ENCODE peak calls at places on chromosome 9, in five cellular contexts. O is A549, B is brain microvascular endothelial cell, Q is PC-9, G is ovary. Z is an unnamed sample.

GRCh38 chr9:99108131-99108530 is 3.2 kb downstream of the TGFBR1 start:
- DNase-seq in B (no peak), G (no peak), Q (no peak), O (no peak), Z (no peak)

GRCh38 chr9:133572821-133573361 is 36.3 kb downstream of the FAM163B start:
- DNase-seq in B (no peak), Q (no peak), O (no peak), G (no peak), Z (no peak)

GRCh38 chr9:69307446-69308216 is 17.4 kb upstream of the ENTREP1 start:
- DNase-seq in Q (no peak), B (peak; percentile 68), G (no peak), O (no peak), Z (no peak)

GRCh38 chr9:4741365-4742031 is 496 bp upstream of the AK3 start:
- DNase-seq in B (no peak), G (no peak), O (peak; percentile 32), Q (peak; percentile 7), Z (no peak)

GRCh38 chr9:6055213-6055612 is 39.8 kb upstream of the RANBP6 start:
- DNase-seq in O (peak; percentile 49), B (peak; percentile 67), Q (peak; percentile 44), G (no peak), Z (peak; percentile 65)

GRCh38 chr9:68740561-68740960 is 35.5 kb downstream of the PIP5K1B start:
- DNase-seq in G (no peak), O (no peak), Q (no peak), B (no peak), Z (no peak)

GRCh38 chr9:18479405-18479804 is 5.5 kb downstream of the ADAMTSL1 start:
- DNase-seq in B (no peak), G (no peak), O (no peak), Q (no peak), Z (no peak)

GRCh38 chr9:2857564-2858198 is 13.8 kb upstream of the PUM3 start:
- DNase-seq in G (peak; percentile 63), O (peak; percentile 71), B (peak; percentile 65), Q (peak; percentile 46), Z (peak; percentile 78)

GRCh38 chr9:118962426-118962825 is 406.8 kb downstream of the BRINP1 start:
- DNase-seq in G (no peak), B (no peak), Q (no peak), O (no peak), Z (no peak)

GRCh38 chr9:77276799-77277198 is 99.5 kb downstream of the VPS13A start:
- DNase-seq in B (no peak), O (no peak), G (no peak), Q (no peak), Z (no peak)

GRCh38 chr9:7234144-7234543 is 476.4 kb downstream of the KDM4C start:
- DNase-seq in O (peak; percentile 29), B (peak; percentile 47), G (no peak), Q (peak; percentile 2), Z (peak; percentile 10)

GRCh38 chr9:19486803-19487202 is 78.0 kb downstream of the ACER2 start:
- DNase-seq in O (no peak), B (no peak), Q (no peak), G (no peak), Z (no peak)

GRCh38 chr9:76161103-76161502 is 233.1 kb downstream of the RFK start:
- DNase-seq in G (no peak), B (no peak), O (no peak), Q (no peak), Z (no peak)
- H3K4me3 ChIP-seq in G (no peak overlapping the region), B (no peak overlapping the region), O (no peak overlapping the region), Q (no peak overlapping the region), Z (no peak overlapping the region)

DNA sequence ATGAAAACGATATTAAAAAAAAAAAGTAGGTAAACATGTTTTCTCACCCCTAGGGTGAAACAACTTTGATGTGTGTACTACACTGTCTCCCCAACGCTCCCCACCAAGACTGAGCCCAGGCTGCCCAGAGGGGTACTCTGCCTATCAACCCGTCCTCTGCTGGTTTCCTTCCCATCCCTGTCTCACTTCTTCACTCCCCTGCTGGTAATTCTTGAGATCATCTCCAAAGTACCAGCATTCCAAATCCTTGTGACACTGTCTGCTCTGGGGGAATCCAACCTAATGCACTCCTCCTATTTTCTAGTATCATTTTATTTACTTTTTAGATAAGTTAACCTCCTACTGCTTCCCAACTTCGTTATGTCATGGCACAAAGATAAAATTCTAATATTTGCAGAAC is 6.3 kb upstream of the APTX start:
- DNase-seq in O (no peak), B (no peak), Q (no peak), G (no peak), Z (no peak)
- TF ChIP-seq CTCF in O (no peak), B (no peak), Q (no peak), G (no peak), Z (no peak)

GRCh38 chr9:128788445-128788844 is 1.4 kb downstream of the TBC1D13 start:
- DNase-seq in B (no peak), O (no peak), Q (no peak), G (no peak), Z (no peak)
- H3K4me3 ChIP-seq in B (no peak overlapping the region), O (peak overlapping the region; percentile 83), Q (peak overlapping the region; percentile 96), G (no peak overlapping the region), Z (peak overlapping the region; percentile 59)

DNA sequence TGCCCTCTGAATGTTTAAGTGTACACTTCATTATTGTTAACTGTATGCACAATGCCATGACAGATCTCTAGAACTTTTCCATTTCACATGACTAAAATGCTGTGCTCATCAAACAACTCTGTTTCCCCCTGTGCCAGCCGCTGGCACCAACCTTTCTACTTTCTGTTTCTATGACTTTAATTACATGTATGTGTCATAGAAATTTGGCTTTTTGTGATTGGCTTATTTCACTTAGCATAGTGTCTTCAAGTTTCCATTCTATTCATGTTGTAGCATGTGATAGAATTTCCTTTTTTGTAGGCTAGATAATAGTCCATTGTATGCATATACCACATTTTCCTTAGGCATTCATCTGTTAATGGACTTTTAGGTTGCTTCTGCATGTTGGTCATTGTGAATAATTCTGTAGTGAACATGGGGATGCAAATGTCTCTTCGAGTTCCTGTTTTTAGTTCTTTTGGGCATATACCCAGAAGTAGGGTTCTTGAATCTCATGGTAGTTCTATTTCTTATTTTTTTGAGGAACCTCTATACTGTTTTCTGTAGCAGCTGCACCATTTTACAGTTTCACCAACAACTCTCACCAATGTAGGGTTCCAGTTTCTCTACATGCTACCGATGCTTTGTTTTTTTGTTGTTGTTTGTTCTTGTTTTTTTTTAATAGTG is 184.4 kb upstream of the DMRT1 start:
- DNase-seq in G (no peak), B (no peak), O (no peak), Q (no peak), Z (no peak)
- TF ChIP-seq CTCF in G (no peak), B (no peak), O (no peak), Q (no peak), Z (no peak)

GRCh38 chr9:129037767-129038098 is 1.3 kb downstream of the MIGA2 start:
- DNase-seq in Q (no peak), B (no peak), O (no peak), G (no peak), Z (no peak)

GRCh38 chr9:129036923-129037766 is 719 bp downstream of the MIGA2 start:
- DNase-seq in B (no peak), Q (no peak), O (no peak), G (no peak), Z (no peak)

GRCh38 chr9:129036241-129036922 is at the start of gene MIGA2:
- DNase-seq in B (peak; percentile 98), G (peak; percentile 95), O (peak; percentile 100), Q (peak; percentile 98), Z (peak; percentile 97)

GRCh38 chr9:129040113-129040643 is 3.8 kb downstream of the MIGA2 start:
- DNase-seq in O (no peak), Q (no peak), B (no peak), G (no peak), Z (no peak)

DNA sequence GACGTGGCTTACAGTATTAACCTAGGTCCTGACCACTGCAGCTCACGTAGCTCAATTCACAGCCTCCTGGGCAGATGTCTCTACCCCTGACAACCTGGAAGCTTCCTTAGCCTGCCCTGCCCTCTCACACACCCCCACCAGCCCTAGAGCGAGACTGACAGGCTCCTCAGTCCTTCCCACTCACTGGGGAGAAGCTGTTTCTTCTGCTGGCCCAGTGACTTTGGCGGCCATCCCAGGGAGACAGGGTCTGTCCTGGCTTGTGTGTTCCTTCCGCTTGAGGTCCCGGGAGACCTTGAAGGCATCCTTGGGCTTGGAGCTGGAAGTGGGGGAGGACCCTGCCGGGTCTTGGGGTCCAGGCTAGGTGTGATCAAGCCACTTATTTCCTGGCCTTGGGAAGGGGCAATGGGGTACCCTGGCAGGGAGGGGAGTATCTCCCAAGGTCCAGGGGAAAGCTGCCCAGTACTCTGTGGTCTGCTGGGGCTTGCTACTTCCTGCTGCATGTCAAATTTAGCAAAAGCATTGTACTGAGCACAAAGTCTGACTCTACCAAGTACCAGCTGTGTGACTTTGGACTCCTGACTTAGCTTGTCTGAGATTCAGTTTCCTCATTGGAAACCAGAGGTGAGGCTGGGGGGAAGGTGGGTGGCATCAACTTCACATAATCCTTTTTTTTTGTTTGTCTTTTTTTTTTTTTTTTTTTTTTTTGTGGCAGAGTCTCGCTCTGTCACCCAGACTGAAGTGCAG is 1.9 kb downstream of the MIGA2 start:
- DNase-seq in O (no peak), Q (no peak), G (no peak), B (no peak), Z (no peak)
- H3K4me3 ChIP-seq in O (no peak overlapping the region), Q (peak overlapping the region; percentile 86), G (peak overlapping the region; percentile 97), B (peak overlapping the region; percentile 3), Z (no peak overlapping the region)

GRCh38 chr9:108468364-108468763 is 387.4 kb downstream of the ACTL7B start:
- DNase-seq in O (peak; percentile 27), Q (peak; percentile 30), G (no peak), B (peak; percentile 67), Z (no peak)
- TF ChIP-seq CTCF in O (peak; percentile 43), Q (peak; percentile 64), G (no peak), B (peak; percentile 76), Z (peak; percentile 64)

DNA sequence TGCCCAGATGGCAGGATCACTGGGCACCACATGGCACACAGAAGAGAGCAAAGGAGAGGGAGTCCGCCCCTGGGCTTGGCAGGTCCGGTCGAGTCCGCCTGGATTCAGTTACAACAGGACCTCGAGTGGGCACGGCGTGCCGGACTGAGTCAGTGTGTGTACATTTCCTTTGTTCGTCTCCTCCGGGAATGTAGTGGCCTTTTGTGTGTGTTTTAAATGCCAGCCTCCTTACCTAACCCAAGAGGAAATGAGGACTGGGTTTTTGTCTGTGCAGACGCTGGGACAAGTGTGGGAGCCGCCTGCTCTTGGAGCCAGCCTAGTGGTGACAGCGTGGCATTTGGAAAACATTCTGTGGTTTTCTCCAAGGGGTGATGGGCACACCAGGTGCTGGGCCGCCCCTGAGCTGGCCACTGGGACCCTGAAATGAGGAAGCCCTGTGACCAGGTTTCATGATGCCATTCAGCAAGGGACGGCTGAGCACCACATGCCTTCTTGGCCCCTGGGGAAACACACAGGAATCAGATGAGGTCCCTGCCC is 9.6 kb downstream of the NEK6 start:
- DNase-seq in O (peak; percentile 56), G (no peak), B (peak; percentile 70), Q (peak; percentile 88), Z (no peak)
- H3K4me3 ChIP-seq in O (peak overlapping the region; percentile 4), G (no peak overlapping the region), B (no peak overlapping the region), Q (no peak overlapping the region), Z (peak overlapping the region; percentile 6)

Z was measured in HFF-Myc.